ENCODE peak calls at places on chromosomes 13 and 19, in ten cellular contexts. One of them, this sample, is unnamed.

GRCh38 chr19:48752511-48753365 is at the start of gene FUT1:
- DNase-seq in GM12878: no peak
- DNase-seq in A673: no peak
- DNase-seq in cardiac muscle cell: peak; percentile 60
- DNase-seq in stomach: peak; percentile 95
- DNase-seq in neural progenitor cell: peak; percentile 89
- DNase-seq in ovary: no peak
- DNase-seq in GM23338: peak; percentile 98
- DNase-seq in foreskin keratinocyte: peak; percentile 90
- DNase-seq in heart left ventricle: peak; percentile 84
- DNase-seq in this sample: no peak

GRCh38 chr13:30864352-30865130 is 41.5 kb upstream of the MEDAG start:
- DNase-seq in neural progenitor cell: peak; percentile 18
- DNase-seq in stomach: no peak
- DNase-seq in GM12878: no peak
- DNase-seq in ovary: peak; percentile 41
- DNase-seq in A673: no peak
- DNase-seq in heart left ventricle: no peak
- DNase-seq in foreskin keratinocyte: peak; percentile 59
- DNase-seq in GM23338: peak; percentile 30
- DNase-seq in cardiac muscle cell: no peak
- DNase-seq in this sample: peak; percentile 44

GRCh38 chr13:110499621-110500281 is 61.8 kb downstream of the RAB20 start:
- DNase-seq in GM23338: no peak
- DNase-seq in foreskin keratinocyte: no peak
- DNase-seq in neural progenitor cell: no peak
- DNase-seq in cardiac muscle cell: no peak
- DNase-seq in ovary: no peak
- DNase-seq in A673: peak; percentile 75
- DNase-seq in stomach: no peak
- DNase-seq in heart left ventricle: no peak
- DNase-seq in GM12878: no peak
- DNase-seq in this sample: no peak

GRCh38 chr13:101511766-101512165 is 59.3 kb downstream of the ITGBL1 start:
- DNase-seq in GM23338: no peak
- DNase-seq in cardiac muscle cell: no peak
- DNase-seq in GM12878: no peak
- DNase-seq in heart left ventricle: no peak
- DNase-seq in stomach: no peak
- DNase-seq in A673: peak; percentile 67
- DNase-seq in ovary: no peak
- DNase-seq in neural progenitor cell: no peak
- DNase-seq in foreskin keratinocyte: no peak
- DNase-seq in this sample: no peak

GRCh38 chr19:11179716-11180297 is 17.5 kb downstream of the KANK2 start:
- DNase-seq in A673: no peak
- DNase-seq in cardiac muscle cell: no peak
- DNase-seq in GM12878: peak; percentile 59
- DNase-seq in GM23338: no peak
- DNase-seq in foreskin keratinocyte: no peak
- DNase-seq in neural progenitor cell: no peak
- DNase-seq in stomach: no peak
- DNase-seq in heart left ventricle: no peak
- DNase-seq in ovary: no peak
- DNase-seq in this sample: no peak

GRCh38 chr13:25232937-25233515 is 54.3 kb downstream of the MTMR6 start:
- DNase-seq in foreskin keratinocyte: no peak
- DNase-seq in GM23338: peak; percentile 69
- DNase-seq in stomach: no peak
- DNase-seq in cardiac muscle cell: peak; percentile 51
- DNase-seq in GM12878: no peak
- DNase-seq in heart left ventricle: no peak
- DNase-seq in ovary: no peak
- DNase-seq in neural progenitor cell: peak; percentile 48
- DNase-seq in A673: peak; percentile 70
- DNase-seq in this sample: no peak

GRCh38 chr13:73096173-73097117 is 37.6 kb downstream of the KLF5 start:
- DNase-seq in GM12878: no peak
- DNase-seq in foreskin keratinocyte: peak; percentile 78
- DNase-seq in A673: no peak
- DNase-seq in heart left ventricle: no peak
- DNase-seq in GM23338: no peak
- DNase-seq in ovary: no peak
- DNase-seq in neural progenitor cell: no peak
- DNase-seq in cardiac muscle cell: no peak
- DNase-seq in stomach: no peak
- DNase-seq in this sample: no peak

GRCh38 chr19:47267350-47267759 is 7.3 kb upstream of the INAFM1 start:
- DNase-seq in GM23338: no peak
- DNase-seq in foreskin keratinocyte: no peak
- DNase-seq in stomach: no peak
- DNase-seq in ovary: no peak
- DNase-seq in A673: no peak
- DNase-seq in GM12878: no peak
- DNase-seq in cardiac muscle cell: no peak
- DNase-seq in neural progenitor cell: no peak
- DNase-seq in heart left ventricle: no peak
- DNase-seq in this sample: no peak

GRCh38 chr13:24860775-24861174 is 96.8 kb downstream of the RNF17 start:
- DNase-seq in GM23338: no peak
- DNase-seq in stomach: no peak
- DNase-seq in A673: no peak
- DNase-seq in neural progenitor cell: no peak
- DNase-seq in ovary: no peak
- DNase-seq in GM12878: no peak
- DNase-seq in foreskin keratinocyte: no peak
- DNase-seq in heart left ventricle: no peak
- DNase-seq in cardiac muscle cell: no peak
- DNase-seq in this sample: no peak

GRCh38 chr19:57075801-57076492 is 43.8 kb upstream of the USP29 start:
- DNase-seq in stomach: no peak
- DNase-seq in cardiac muscle cell: no peak
- DNase-seq in GM12878: no peak
- DNase-seq in foreskin keratinocyte: no peak
- DNase-seq in A673: no peak
- DNase-seq in neural progenitor cell: no peak
- DNase-seq in heart left ventricle: no peak
- DNase-seq in ovary: no peak
- DNase-seq in GM23338: no peak
- DNase-seq in this sample: no peak

GRCh38 chr13:47798906-47799305 is 202.2 kb downstream of the SUCLA2 start:
- DNase-seq in heart left ventricle: no peak
- DNase-seq in GM23338: peak; percentile 53
- DNase-seq in neural progenitor cell: no peak
- DNase-seq in ovary: no peak
- DNase-seq in GM12878: no peak
- DNase-seq in stomach: no peak
- DNase-seq in cardiac muscle cell: peak; percentile 5
- DNase-seq in A673: peak; percentile 12
- DNase-seq in foreskin keratinocyte: peak; percentile 10
- DNase-seq in this sample: no peak

GRCh38 chr19:38932425-38933179 is 1.9 kb downstream of the MRPS12 start:
- DNase-seq in GM23338: peak; percentile 80
- DNase-seq in neural progenitor cell: peak; percentile 62
- DNase-seq in foreskin keratinocyte: no peak
- DNase-seq in cardiac muscle cell: peak; percentile 60
- DNase-seq in A673: peak; percentile 55
- DNase-seq in ovary: no peak
- DNase-seq in GM12878: no peak
- DNase-seq in heart left ventricle: no peak
- DNase-seq in stomach: no peak
- DNase-seq in this sample: no peak

DNA sequence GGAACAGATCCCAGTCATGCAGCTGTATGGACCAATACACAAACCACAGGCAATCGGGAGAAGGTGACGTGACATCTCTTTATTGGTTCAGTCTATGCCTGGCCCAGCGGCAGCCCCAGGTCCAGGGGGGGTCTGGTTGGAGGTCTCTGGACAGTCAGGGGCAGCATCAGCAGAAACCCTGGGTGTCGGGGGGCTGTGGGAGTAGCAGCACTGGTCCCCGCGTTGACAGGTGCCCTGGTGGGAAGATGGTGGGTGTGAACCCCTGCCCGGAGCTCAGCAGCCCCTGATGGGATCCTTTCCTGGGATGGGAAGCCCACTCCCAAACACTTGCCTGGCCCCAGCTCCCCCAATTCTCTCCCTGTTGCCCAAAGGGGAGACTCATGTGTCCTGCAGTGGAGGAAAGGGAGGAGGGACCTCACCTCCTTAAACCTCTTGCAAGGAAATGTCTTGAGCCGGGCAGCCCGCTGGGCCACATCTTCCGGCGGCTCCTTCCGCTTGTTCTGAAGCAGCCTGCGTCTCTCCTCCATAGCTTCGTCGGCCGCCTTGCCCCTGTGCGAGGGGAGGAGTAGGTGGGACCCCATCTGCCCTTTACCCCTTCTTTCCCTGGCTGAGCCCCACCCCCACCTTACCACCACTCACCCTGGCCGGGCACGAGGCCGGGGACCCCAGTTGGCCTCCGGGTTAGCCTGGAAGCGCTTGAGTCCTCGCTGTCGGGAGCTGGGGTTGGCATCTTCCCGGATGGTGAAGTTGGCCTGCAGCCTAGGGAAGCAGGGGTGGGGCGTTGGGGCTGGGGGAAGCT is 2.4 kb upstream of the LYL1 start:
- DNase-seq in neural progenitor cell: no peak
- DNase-seq in cardiac muscle cell: no peak
- DNase-seq in heart left ventricle: peak; percentile 36
- DNase-seq in A673: no peak
- DNase-seq in GM12878: no peak
- DNase-seq in ovary: no peak
- DNase-seq in stomach: no peak
- DNase-seq in GM23338: no peak
- DNase-seq in foreskin keratinocyte: no peak
- DNase-seq in this sample: peak; percentile 34
- TF ChIP-seq CTCF in neural progenitor cell: peak; percentile 1
- TF ChIP-seq CTCF in cardiac muscle cell: no peak
- TF ChIP-seq CTCF in heart left ventricle: peak; percentile 1
- TF ChIP-seq CTCF in A673: peak; percentile 18
- TF ChIP-seq CTCF in GM12878: peak; percentile 3
- TF ChIP-seq CTCF in ovary: no peak
- TF ChIP-seq CTCF in stomach: peak; percentile 21
- TF ChIP-seq CTCF in GM23338: no peak
- TF ChIP-seq CTCF in foreskin keratinocyte: no peak
- TF ChIP-seq CTCF in this sample: no peak

DNA sequence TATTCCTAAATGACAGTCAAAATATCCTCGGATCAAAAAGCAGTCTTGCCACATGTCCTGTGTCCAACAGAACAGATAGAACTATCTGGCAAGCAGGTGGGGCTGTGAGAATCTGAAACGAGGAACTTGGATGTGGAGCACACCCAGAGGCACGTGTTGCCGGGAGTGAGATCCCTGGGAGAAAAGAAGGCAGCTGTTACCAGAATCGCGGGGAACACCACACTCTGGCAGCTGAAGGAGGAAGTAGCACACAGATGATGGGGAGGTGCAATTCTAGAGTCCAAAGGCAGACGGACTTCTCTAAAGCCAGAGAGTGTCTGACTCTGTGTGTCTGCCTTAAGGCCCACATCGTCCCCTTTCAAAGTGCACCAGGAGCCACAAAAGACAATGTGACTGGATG is 22.3 kb downstream of the SLC7A1 start:
- DNase-seq in neural progenitor cell: no peak
- DNase-seq in heart left ventricle: peak; percentile 37
- DNase-seq in foreskin keratinocyte: no peak
- DNase-seq in A673: no peak
- DNase-seq in GM12878: no peak
- DNase-seq in cardiac muscle cell: no peak
- DNase-seq in ovary: peak; percentile 24
- DNase-seq in stomach: peak; percentile 53
- DNase-seq in GM23338: no peak
- DNase-seq in this sample: no peak
- H3K27ac ChIP-seq in neural progenitor cell: no peak overlapping the region
- H3K27ac ChIP-seq in heart left ventricle: no peak overlapping the region
- H3K27ac ChIP-seq in foreskin keratinocyte: no peak overlapping the region
- H3K27ac ChIP-seq in A673: no peak overlapping the region
- H3K27ac ChIP-seq in GM12878: peak overlapping the region; percentile 7
- H3K27ac ChIP-seq in cardiac muscle cell: no peak overlapping the region
- H3K27ac ChIP-seq in ovary: no peak overlapping the region
- H3K27ac ChIP-seq in stomach: no peak overlapping the region
- H3K27ac ChIP-seq in GM23338: peak overlapping the region; percentile 42
- H3K27ac ChIP-seq in this sample: no peak overlapping the region

GRCh38 chr19:15629003-15629880 is 11.5 kb upstream of the CYP4F3 start:
- DNase-seq in heart left ventricle: peak; percentile 71
- DNase-seq in ovary: peak; percentile 79
- DNase-seq in stomach: peak; percentile 90
- DNase-seq in GM23338: peak; percentile 62
- DNase-seq in A673: peak; percentile 74
- DNase-seq in neural progenitor cell: peak; percentile 5
- DNase-seq in cardiac muscle cell: no peak
- DNase-seq in foreskin keratinocyte: peak; percentile 20
- DNase-seq in GM12878: peak; percentile 9
- DNase-seq in this sample: peak; percentile 58
- H3K4me1 ChIP-seq in heart left ventricle: no peaks in the 10 kb centered on the region
- H3K4me1 ChIP-seq in ovary: no peaks in the 10 kb centered on the region
- H3K4me1 ChIP-seq in stomach: peaks cover 7% of the 10 kb centered on the region
- H3K4me1 ChIP-seq in GM23338: no peaks in the 10 kb centered on the region
- H3K4me1 ChIP-seq in A673: no peaks in the 10 kb centered on the region
- H3K4me1 ChIP-seq in neural progenitor cell: no peaks in the 10 kb centered on the region
- H3K4me1 ChIP-seq in cardiac muscle cell: no peaks in the 10 kb centered on the region
- H3K4me1 ChIP-seq in foreskin keratinocyte: no peaks in the 10 kb centered on the region
- H3K4me1 ChIP-seq in GM12878: no peaks in the 10 kb centered on the region
- H3K4me1 ChIP-seq in this sample: no peaks in the 10 kb centered on the region

GRCh38 chr13:32267836-32268439 is 47.2 kb downstream of the ZAR1L start:
- DNase-seq in cardiac muscle cell: no peak
- DNase-seq in GM12878: no peak
- DNase-seq in GM23338: peak; percentile 85
- DNase-seq in neural progenitor cell: peak; percentile 27
- DNase-seq in ovary: no peak
- DNase-seq in heart left ventricle: no peak
- DNase-seq in foreskin keratinocyte: no peak
- DNase-seq in A673: no peak
- DNase-seq in stomach: peak; percentile 57
- DNase-seq in this sample: no peak
- TF ChIP-seq CTCF in cardiac muscle cell: peak; percentile 48
- TF ChIP-seq CTCF in GM12878: peak; percentile 95
- TF ChIP-seq CTCF in GM23338: peak; percentile 86
- TF ChIP-seq CTCF in neural progenitor cell: peak; percentile 57
- TF ChIP-seq CTCF in ovary: no peak
- TF ChIP-seq CTCF in heart left ventricle: peak; percentile 45
- TF ChIP-seq CTCF in foreskin keratinocyte: peak; percentile 75
- TF ChIP-seq CTCF in A673: peak; percentile 33
- TF ChIP-seq CTCF in stomach: peak; percentile 72
- TF ChIP-seq CTCF in this sample: no peak

DNA sequence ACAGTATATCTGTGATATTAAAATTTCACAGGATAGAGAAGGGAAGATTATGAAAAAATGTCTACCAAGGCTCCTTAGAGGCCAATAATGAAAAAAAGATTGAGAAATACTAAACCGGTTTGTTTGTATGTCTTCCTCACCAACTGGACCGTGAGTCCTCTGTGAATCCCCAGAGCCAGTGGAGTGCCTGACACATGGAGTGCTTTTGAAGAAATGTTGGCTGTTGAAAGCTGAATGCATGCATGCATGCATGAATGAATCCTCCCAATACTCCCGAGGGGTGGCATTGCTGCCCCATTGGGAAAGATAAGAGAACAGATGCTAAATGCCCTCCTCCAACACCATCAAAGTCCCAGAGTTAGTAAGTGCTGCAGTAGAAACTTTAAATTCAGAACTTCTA is 152.7 kb upstream of the SERP2 start:
- DNase-seq in GM23338: no peak
- DNase-seq in stomach: no peak
- DNase-seq in cardiac muscle cell: no peak
- DNase-seq in foreskin keratinocyte: no peak
- DNase-seq in heart left ventricle: no peak
- DNase-seq in neural progenitor cell: peak; percentile 33
- DNase-seq in A673: no peak
- DNase-seq in GM12878: no peak
- DNase-seq in ovary: no peak
- DNase-seq in this sample: no peak
- H3K27ac ChIP-seq in GM23338: no peak overlapping the region
- H3K27ac ChIP-seq in stomach: no peak overlapping the region
- H3K27ac ChIP-seq in cardiac muscle cell: no peak overlapping the region
- H3K27ac ChIP-seq in foreskin keratinocyte: no peak overlapping the region
- H3K27ac ChIP-seq in heart left ventricle: no peak overlapping the region
- H3K27ac ChIP-seq in neural progenitor cell: no peak overlapping the region
- H3K27ac ChIP-seq in A673: no peak overlapping the region
- H3K27ac ChIP-seq in GM12878: no peak overlapping the region
- H3K27ac ChIP-seq in ovary: no peak overlapping the region
- H3K27ac ChIP-seq in this sample: peak overlapping the region; percentile 98